ENCODE peak calls at places on chromosomes 1 and 21, in five cellular contexts. C is H9, U is neuronal stem cell, M is mesenchymal stem cell, R is H1. D is an unnamed sample.

GRCh38 chr1:109803901-109804331 is 40.2 kb upstream of the EPS8L3 start:
- DNase-seq in C (peak; percentile 16), U (no peak), M (no peak), R (no peak), D (no peak)

GRCh38 chr1:209755926-209756607 is at the start of gene TRAF3IP3:
- DNase-seq in C (no peak), U (no peak), M (no peak), R (no peak), D (no peak)

GRCh38 chr21:37458669-37459276 is 92.2 kb downstream of the DYRK1A start:
- DNase-seq in C (no peak), U (no peak), M (no peak), R (no peak), D (peak; percentile 77)

GRCh38 chr1:60745444-60745843 is 336.9 kb upstream of the NFIA start:
- DNase-seq in C (no peak), U (no peak), M (no peak), R (no peak), D (no peak)

GRCh38 chr1:205934788-205935187 is 8.5 kb downstream of the SLC26A9 start:
- DNase-seq in C (no peak), U (no peak), M (no peak), R (no peak), D (no peak)

GRCh38 chr1:171346866-171347265 is 32.9 kb downstream of the FMO4 start:
- DNase-seq in C (no peak), U (no peak), M (peak; percentile 1), R (no peak), D (no peak)

GRCh38 chr1:70205437-70206118 is at the start of gene LRRC40:
- DNase-seq in C (peak; percentile 96), U (peak; percentile 94), M (peak; percentile 97), R (peak; percentile 98), D (peak; percentile 96)

GRCh38 chr1:25185934-25186333 is 46.4 kb downstream of the SYF2 start:
- DNase-seq in C (no peak), U (no peak), M (no peak), R (no peak), D (no peak)

GRCh38 chr1:79079770-79080169 is 73.2 kb upstream of the ADGRL4 start:
- DNase-seq in C (peak; percentile 45), U (no peak), M (peak; percentile 83), R (no peak), D (no peak)

GRCh38 chr1:199585392-199585791 is 442.1 kb upstream of the NR5A2 start:
- DNase-seq in C (no peak), U (no peak), M (no peak), R (no peak), D (no peak)

GRCh38 chr21:16912075-16912474 is 600.8 kb upstream of the CXADR start:
- DNase-seq in C (no peak), U (no peak), M (no peak), R (no peak), D (peak; percentile 3)

GRCh38 chr1:97500696-97501297 is 420.0 kb downstream of the DPYD start:
- DNase-seq in C (no peak), U (peak; percentile 73), M (no peak), R (no peak), D (peak; percentile 45)

GRCh38 chr1:4699724-4700301 is 45.4 kb downstream of the AJAP1 start:
- DNase-seq in C (no peak), U (no peak), M (no peak), R (no peak), D (no peak)

GRCh38 chr1:11550664-11551283 is 71.8 kb downstream of the DISP3 start:
- DNase-seq in C (peak; percentile 86), U (peak; percentile 95), M (peak; percentile 68), R (peak; percentile 89), D (peak; percentile 60)

GRCh38 chr1:190436615-190437014 is 41.0 kb downstream of the BRINP3 start:
- DNase-seq in C (no peak), U (no peak), M (peak; percentile 10), R (no peak), D (peak; percentile 46)

DNA sequence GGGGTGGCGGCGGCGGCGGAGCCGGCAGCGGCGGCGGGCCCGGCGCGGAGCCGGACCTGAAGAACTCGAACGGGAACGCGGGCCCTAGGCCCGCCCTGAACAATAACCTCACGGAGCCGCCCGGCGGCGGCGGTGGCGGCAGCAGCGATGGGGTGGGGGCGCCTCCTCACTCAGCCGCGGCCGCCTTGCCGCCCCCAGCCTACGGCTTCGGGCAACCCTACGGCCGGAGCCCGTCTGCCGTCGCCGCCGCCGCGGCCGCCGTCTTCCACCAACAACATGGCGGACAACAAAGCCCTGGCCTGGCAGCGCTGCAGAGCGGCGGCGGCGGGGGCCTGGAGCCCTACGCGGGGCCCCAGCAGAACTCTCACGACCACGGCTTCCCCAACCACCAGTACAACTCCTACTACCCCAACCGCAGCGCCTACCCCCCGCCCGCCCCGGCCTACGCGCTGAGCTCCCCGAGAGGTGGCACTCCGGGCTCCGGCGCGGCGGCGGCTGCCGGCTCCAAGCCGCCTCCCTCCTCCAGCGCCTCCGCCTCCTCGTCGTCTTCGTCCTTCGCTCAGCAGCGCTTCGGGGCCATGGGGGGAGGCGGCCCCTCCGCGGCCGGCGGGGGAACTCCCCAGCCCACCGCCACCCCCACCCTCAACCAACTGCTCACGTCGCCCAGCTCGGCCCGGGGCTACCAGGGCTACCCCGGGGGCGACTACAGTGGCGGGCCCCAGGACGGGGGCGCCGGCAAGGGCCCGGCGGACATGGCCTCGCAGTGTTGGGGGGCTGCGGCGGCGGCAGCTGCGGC is 1.0 kb downstream of the ARID1A start:
- DNase-seq in C (no peak), U (no peak), M (peak; percentile 35), R (no peak), D (peak; percentile 37)
- H3K14ac ChIP-seq in C (peak overlapping the region; percentile 91), U (no peak overlapping the region), M (peak overlapping the region; percentile 97), R (no peak overlapping the region), D (peak overlapping the region; percentile 99)

DNA sequence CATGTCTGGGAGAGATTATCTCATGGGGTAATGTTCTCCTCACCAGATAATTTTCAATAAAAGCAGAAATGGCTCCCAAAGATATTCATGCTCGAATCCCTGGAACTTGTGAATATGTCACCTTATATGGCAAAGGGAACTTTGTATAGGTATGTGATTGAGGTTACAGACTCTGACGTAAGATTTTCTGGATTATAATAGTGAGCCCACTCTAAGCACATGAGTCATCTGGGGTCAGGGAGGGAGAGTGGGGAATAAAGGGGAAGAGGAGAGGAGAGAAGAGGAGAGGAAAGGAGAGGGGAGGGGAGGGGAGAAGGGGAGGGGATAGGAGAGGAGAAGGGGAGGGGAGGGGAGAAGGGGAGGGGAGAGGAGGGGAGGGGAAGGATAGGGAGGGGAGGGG is 1193.9 kb downstream of the PLA2G4A start:
- DNase-seq in C (no peak), U (no peak), M (no peak), R (no peak), D (no peak)
- H2BK12ac ChIP-seq in C (no peak overlapping the region), U (no peak overlapping the region), M (no peak overlapping the region), R (no peak overlapping the region), D (no peak overlapping the region)

DNA sequence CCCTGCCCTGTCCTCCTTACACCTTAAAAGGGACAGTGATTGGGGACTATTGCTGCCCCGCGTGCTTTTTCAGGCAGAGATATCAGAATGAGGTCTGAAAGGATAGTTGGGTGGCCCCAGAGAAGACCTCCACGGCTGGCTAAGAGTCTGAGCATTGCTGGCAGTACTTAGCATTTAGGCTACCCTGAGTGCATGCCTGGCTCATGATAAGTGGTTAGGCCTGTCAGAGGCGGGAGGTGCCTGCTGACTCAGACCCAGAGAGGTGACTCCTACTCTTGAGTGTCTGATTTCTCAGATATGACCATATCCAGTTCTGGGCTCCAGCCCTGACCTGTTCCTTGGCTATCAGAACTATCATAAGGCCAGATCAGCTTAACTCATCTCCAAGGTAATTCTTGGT is 213.7 kb downstream of the PBX1 start:
- DNase-seq in C (no peak), U (no peak), M (peak; percentile 94), R (no peak), D (peak; percentile 95)
- H3K14ac ChIP-seq in C (no peak overlapping the region), U (no peak overlapping the region), M (peak overlapping the region; percentile 61), R (no peak overlapping the region), D (peak overlapping the region; percentile 58)

DNA sequence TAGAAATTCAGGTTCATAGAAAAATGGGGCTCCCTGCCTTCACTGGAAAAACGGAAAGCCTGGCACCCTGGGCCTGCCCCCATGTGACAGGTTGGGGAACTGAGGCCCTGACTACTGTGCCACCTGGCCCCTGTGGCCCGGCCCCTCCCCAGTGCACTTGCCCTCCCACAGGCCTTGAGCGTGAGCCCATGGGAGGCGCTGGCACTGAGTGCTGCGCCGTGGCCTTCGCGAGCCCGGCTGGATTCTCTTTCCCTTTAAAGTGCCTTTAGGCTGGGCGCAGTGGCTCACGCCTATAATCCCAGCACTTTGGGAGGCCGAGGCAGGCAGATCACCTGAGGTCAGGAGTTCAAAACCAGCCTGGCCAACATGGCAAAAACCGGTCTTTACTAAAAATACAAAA is 45.7 kb downstream of the SLC37A1 start:
- DNase-seq in C (no peak), U (no peak), M (no peak), R (no peak), D (no peak)
- H2BK12ac ChIP-seq in C (no peak overlapping the region), U (no peak overlapping the region), M (no peak overlapping the region), R (no peak overlapping the region), D (no peak overlapping the region)

GRCh38 chr1:208205216-208206013 is 38.8 kb downstream of the PLXNA2 start:
- DNase-seq in C (no peak), U (no peak), M (no peak), R (no peak), D (no peak)
- H3K14ac ChIP-seq in C (no peak overlapping the region), U (no peak overlapping the region), M (peak overlapping the region; percentile 8), R (no peak overlapping the region), D (no peak overlapping the region)

GRCh38 chr1:19704247-19705113 is 39.8 kb downstream of the HTR6 start:
- DNase-seq in C (peak; percentile 92), U (peak; percentile 57), M (peak; percentile 74), R (peak; percentile 95), D (peak; percentile 46)

GRCh38 chr1:19705464-19705863 is 40.8 kb downstream of the HTR6 start:
- DNase-seq in C (no peak), U (no peak), M (no peak), R (no peak), D (no peak)

GRCh38 chr1:19703280-19703679 is 38.6 kb downstream of the HTR6 start:
- DNase-seq in C (no peak), U (no peak), M (no peak), R (no peak), D (no peak)

GRCh38 chr1:19708558-19708957 is 43.9 kb downstream of the HTR6 start:
- DNase-seq in C (no peak), U (no peak), M (no peak), R (no peak), D (no peak)

DNA sequence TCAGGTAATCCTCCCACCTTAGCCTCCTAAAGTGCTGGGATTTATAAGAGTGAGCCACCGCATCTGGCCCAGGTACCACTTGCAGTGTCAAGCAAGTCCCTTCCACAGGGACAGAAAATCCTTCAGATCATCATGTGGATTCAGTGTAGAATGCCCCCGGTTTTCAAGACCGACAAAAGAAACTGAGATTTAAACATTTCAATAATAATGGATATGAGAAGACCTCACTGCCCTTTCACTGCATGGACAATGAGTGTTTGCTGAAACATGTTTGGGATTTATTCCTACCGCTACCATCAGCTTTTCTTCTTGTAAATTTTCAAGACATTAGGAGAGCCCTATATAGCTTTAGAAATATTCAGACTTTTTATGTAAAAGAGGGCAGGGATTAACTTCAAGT is 41.5 kb downstream of the HTR6 start:
- DNase-seq in C (no peak), U (no peak), M (no peak), R (no peak), D (no peak)
- H2BK12ac ChIP-seq in C (no peak overlapping the region), U (no peak overlapping the region), M (no peak overlapping the region), R (no peak overlapping the region), D (no peak overlapping the region)

DNA sequence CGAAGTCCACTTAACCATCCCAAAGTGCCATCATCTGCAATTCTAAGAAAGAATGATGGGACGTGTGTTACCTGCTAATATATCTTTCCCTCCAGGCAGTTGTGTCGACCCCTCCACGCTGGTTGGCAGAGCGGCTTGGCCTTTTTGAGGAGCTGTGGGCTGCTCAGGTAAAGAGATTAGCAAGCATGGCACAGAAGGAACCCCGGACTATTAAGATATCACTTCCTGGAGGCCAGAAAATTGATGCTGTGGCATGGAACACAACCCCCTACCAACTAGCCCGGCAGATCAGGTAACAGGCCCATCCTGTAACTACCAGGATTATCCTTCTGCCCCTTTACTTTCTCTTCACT is 520 bp downstream of the TARS2 start:
- DNase-seq in C (no peak), U (no peak), M (no peak), R (no peak), D (no peak)
- H3K14ac ChIP-seq in C (no peak overlapping the region), U (no peak overlapping the region), M (no peak overlapping the region), R (no peak overlapping the region), D (peak overlapping the region; percentile 18)